ENCODE peak calls at places on chromosomes 3 and 15, in seven cellular contexts. M is mucosa of descending colon, R is AG10803, L is IMR-90, Q is uterus, K is cardiac fibroblast, I is HFFc6. P is an unnamed sample.

GRCh38 chr15:73926191-73927002 is at the start of gene LOXL1:
- DNase-seq in M (peak; percentile 72), R (peak; percentile 92), L (peak; percentile 92), Q (peak; percentile 72), K (peak; percentile 92), I (peak; percentile 85), P (peak; percentile 91)

GRCh38 chr3:14329842-14330241 is 72.6 kb upstream of the SLC6A6 start:
- DNase-seq in M (no peak), R (no peak), L (no peak), Q (no peak), K (no peak), I (no peak), P (no peak)

GRCh38 chr15:72964542-72964941 is 87.7 kb upstream of the NEO1 start:
- DNase-seq in M (no peak), R (no peak), L (no peak), Q (no peak), K (no peak), I (no peak), P (no peak)

GRCh38 chr15:74406992-74407705 is 26.6 kb downstream of the SEMA7A start:
- DNase-seq in M (no peak), R (peak; percentile 95), L (peak; percentile 93), Q (peak; percentile 75), K (peak; percentile 89), I (peak; percentile 96), P (peak; percentile 79)

GRCh38 chr15:89802986-89803820 is 11.4 kb downstream of the ANPEP start:
- DNase-seq in M (peak; percentile 46), R (no peak), L (no peak), Q (no peak), K (no peak), I (no peak), P (no peak)

GRCh38 chr15:40928975-40929729 is at the start of gene DLL4:
- DNase-seq in M (peak; percentile 87), R (peak; percentile 27), L (peak; percentile 59), Q (peak; percentile 72), K (peak; percentile 36), I (no peak), P (peak; percentile 51)

GRCh38 chr3:126541628-126542339 is 16.9 kb downstream of the C3orf22 start:
- DNase-seq in M (peak; percentile 40), R (no peak), L (no peak), Q (no peak), K (no peak), I (no peak), P (no peak)

GRCh38 chr3:63290686-63291085 is 12.6 kb downstream of the SYNPR start:
- DNase-seq in M (no peak), R (no peak), L (no peak), Q (no peak), K (no peak), I (no peak), P (no peak)

GRCh38 chr3:11775493-11775892 is 71.2 kb downstream of the TAMM41 start:
- DNase-seq in M (no peak), R (no peak), L (no peak), Q (no peak), K (no peak), I (no peak), P (no peak)

GRCh38 chr15:55907797-55908196 is 85.6 kb downstream of the NEDD4 start:
- DNase-seq in M (no peak), R (peak; percentile 98), L (peak; percentile 99), Q (no peak), K (peak; percentile 99), I (peak; percentile 97), P (peak; percentile 84)

GRCh38 chr15:41286665-41287333 is 45.6 kb downstream of the OIP5 start:
- DNase-seq in M (no peak), R (peak; percentile 51), L (peak; percentile 44), Q (no peak), K (peak; percentile 72), I (peak; percentile 18), P (peak; percentile 15)

GRCh38 chr3:178205750-178206149 is 330.5 kb upstream of the KCNMB2 start:
- DNase-seq in M (no peak), R (peak; percentile 80), L (peak; percentile 51), Q (no peak), K (no peak), I (peak; percentile 21), P (peak; percentile 37)

GRCh38 chr3:37458162-37458895 is 283.9 kb upstream of the LRRFIP2 start:
- DNase-seq in M (no peak), R (no peak), L (no peak), Q (peak; percentile 33), K (no peak), I (no peak), P (no peak)

GRCh38 chr3:21830541-21830940 is 79.5 kb upstream of the ZNF385D start:
- DNase-seq in M (no peak), R (no peak), L (no peak), Q (no peak), K (no peak), I (no peak), P (no peak)

GRCh38 chr15:51771773-51772172 is 20.4 kb downstream of the TMOD2 start:
- DNase-seq in M (no peak), R (no peak), L (no peak), Q (no peak), K (no peak), I (no peak), P (no peak)

GRCh38 chr15:44537728-44538240 is 837 bp downstream of the EIF3J start:
- DNase-seq in M (no peak), R (peak; percentile 46), L (peak; percentile 43), Q (no peak), K (peak; percentile 54), I (peak; percentile 44), P (peak; percentile 47)

GRCh38 chr15:99438691-99439523 is 126.9 kb upstream of the MEF2A start:
- DNase-seq in M (no peak), R (peak; percentile 17), L (no peak), Q (no peak), K (no peak), I (no peak), P (peak; percentile 70)

GRCh38 chr3:11803977-11804903 is 42.4 kb downstream of the TAMM41 start:
- DNase-seq in M (no peak), R (peak; percentile 73), L (peak; percentile 55), Q (peak; percentile 46), K (peak; percentile 73), I (peak; percentile 60), P (peak; percentile 84)

GRCh38 chr15:75687486-75688277 is 25.0 kb downstream of the CSPG4 start:
- DNase-seq in M (no peak), R (no peak), L (no peak), Q (no peak), K (no peak), I (no peak), P (no peak)

GRCh38 chr3:44236485-44236908 is 5.2 kb upstream of the TOPAZ1 start:
- DNase-seq in M (no peak), R (no peak), L (no peak), Q (no peak), K (no peak), I (no peak), P (no peak)

GRCh38 chr15:100767002-100767825 is 112.4 kb upstream of the ALDH1A3 start:
- DNase-seq in M (no peak), R (no peak), L (no peak), Q (no peak), K (no peak), I (no peak), P (no peak)

GRCh38 chr15:65937476-65937875 is 68.2 kb downstream of the RAB11A start:
- DNase-seq in M (no peak), R (no peak), L (peak; percentile 15), Q (no peak), K (peak; percentile 37), I (peak; percentile 18), P (no peak)

GRCh38 chr3:24451461-24452099 is 43.1 kb downstream of the THRB start:
- DNase-seq in M (no peak), R (no peak), L (no peak), Q (no peak), K (no peak), I (no peak), P (peak; percentile 5)

DNA sequence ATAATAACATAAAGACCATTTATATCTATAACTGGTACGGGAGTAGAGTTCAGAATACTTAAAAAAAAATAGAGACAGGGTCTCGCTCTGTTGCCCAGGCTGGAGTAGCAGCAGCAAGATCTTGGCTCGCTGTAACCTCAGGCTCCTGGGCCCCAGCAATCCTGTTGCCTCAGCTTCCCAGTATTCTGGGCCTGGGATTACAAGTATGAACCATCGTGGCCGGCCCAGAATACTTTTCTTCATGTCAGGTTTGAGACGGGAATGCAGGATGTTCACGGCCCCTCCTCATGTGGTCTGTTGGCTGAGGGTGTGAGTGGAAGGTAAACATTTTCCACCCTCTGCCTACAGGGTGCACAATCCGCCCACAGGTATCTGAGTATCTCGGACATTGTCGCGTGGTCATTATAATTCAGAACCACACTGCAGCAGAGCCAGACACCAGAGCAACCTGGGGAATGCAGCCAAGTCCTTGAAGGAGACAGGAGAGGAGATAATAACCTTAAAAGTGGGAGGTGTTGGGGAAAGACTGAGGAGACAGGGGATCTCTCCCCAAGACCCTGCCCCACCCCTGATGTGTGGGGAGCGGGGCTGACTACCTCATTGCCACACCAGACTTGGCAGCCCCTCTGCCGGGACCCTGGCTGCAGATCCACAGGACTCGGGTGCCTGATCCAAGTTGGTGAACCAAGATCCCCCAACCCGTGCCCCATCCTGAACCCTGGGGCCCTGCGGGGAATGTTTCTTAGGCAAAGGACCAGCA is 106.8 kb downstream of the ADCY5 start:
- DNase-seq in M (no peak), R (no peak), L (no peak), Q (no peak), K (no peak), I (no peak), P (no peak)
- TF ChIP-seq CTCF in M (no peak), R (no peak), L (no peak), Q (no peak), K (no peak), I (no peak), P (no peak)

GRCh38 chr3:151086484-151087456 is 1.3 kb downstream of the MED12L start:
- DNase-seq in M (peak; percentile 73), R (peak; percentile 82), L (peak; percentile 86), Q (peak; percentile 72), K (peak; percentile 85), I (peak; percentile 89), P (peak; percentile 93)
- TF ChIP-seq CTCF in M (no peak), R (peak; percentile 68), L (peak; percentile 66), Q (peak; percentile 61), K (peak; percentile 70), I (peak; percentile 66), P (peak; percentile 79)

GRCh38 chr3:16247282-16248058 is 17.3 kb downstream of the DPH3 start:
- DNase-seq in M (peak; percentile 65), R (peak; percentile 76), L (peak; percentile 84), Q (peak; percentile 85), K (peak; percentile 91), I (peak; percentile 79), P (peak; percentile 90)
- TF ChIP-seq CTCF in M (peak; percentile 69), R (peak; percentile 94), L (peak; percentile 96), Q (peak; percentile 94), K (peak; percentile 90), I (peak; percentile 99), P (peak; percentile 96)

DNA sequence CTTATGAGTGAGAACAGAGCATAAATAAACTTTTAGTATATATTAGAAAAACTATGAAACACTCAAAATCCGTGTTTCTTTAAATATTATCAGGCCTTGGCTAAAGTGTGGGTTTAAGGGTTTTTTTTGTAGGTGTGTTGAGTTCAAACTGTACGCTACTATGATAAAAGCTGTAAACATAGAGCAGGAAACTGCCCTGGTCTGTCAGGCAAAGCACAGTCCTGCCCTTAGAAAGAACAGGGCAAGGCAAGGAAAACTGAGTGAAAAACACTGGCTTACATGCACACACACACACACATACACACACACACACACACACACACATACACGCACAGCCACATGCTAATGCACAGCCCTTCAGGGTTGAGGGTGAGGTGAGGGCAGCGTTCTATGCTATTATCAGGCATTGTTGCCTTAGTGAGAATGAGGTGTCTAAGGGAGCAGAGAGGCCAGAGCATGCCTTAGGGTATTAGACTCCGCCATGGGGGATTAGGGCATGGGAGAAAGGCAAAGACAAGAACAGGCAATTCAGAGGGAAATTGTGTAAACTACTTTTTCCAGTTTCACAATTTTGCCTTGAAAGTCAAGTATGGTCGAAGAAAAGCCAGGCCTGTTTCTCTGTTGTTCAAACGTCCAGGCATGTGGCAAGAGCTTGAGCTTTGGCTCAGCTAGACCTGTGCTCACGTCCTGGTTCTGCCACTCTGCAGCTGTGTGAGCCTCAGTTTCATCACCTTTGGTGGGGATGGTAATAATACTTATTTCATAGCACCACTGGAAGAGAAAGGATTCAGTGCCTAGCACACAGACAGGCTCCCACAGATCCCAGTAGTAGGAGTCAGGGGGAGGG is 36.3 kb upstream of the TPM1 start:
- DNase-seq in M (no peak), R (no peak), L (no peak), Q (no peak), K (no peak), I (no peak), P (no peak)
- TF ChIP-seq CTCF in M (no peak), R (no peak), L (no peak), Q (no peak), K (no peak), I (no peak), P (no peak)